ENCODE peak calls at places on chromosomes 7 and 10, in ten cellular contexts. H is effector CD4-positive, alpha-beta T cell; Q is posterior vena cava; W is OCI-M1; F is CD8-positive, alpha-beta T cell; M is foreskin fibroblast; U is astrocyte of the spinal cord; V is Right ventricle myocardium superior; R is fibroblast of the conjunctiva; G is NCI-H187. S is an unnamed sample.

GRCh38 chr7:17392846-17393245 is 94.4 kb downstream of the AHR start:
- DNase-seq in V (no peak), W (no peak), F (no peak), R (peak; percentile 82), G (no peak), U (peak; percentile 89), Q (no peak), H (no peak), M (peak; percentile 77), S (no peak)

GRCh38 chr10:3803295-3803883 is 18.4 kb upstream of the KLF6 start:
- DNase-seq in M (peak; percentile 59), F (no peak), W (peak; percentile 92), U (no peak), R (no peak), V (no peak), H (no peak), G (no peak), Q (no peak), S (no peak)

GRCh38 chr10:127133672-127134500 is 62.5 kb downstream of the INSYN2A start:
- DNase-seq in M (no peak), U (no peak), H (no peak), R (no peak), F (no peak), Q (no peak), V (no peak), W (no peak), G (no peak), S (no peak)

GRCh38 chr7:91787923-91788322 is 92.6 kb downstream of the MTERF1 start:
- DNase-seq in Q (no peak), G (no peak), W (no peak), F (no peak), H (no peak), U (no peak), R (no peak), V (no peak), M (no peak), S (no peak)

GRCh38 chr7:151306374-151306773 is 35.2 kb upstream of the NUB1 start:
- DNase-seq in U (no peak), M (no peak), F (no peak), R (no peak), H (no peak), G (no peak), V (no peak), Q (peak; percentile 42), W (no peak), S (no peak)

GRCh38 chr7:35401217-35401879 is 147.4 kb upstream of the TBX20 start:
- DNase-seq in M (no peak), R (no peak), F (no peak), G (no peak), Q (no peak), W (no peak), V (no peak), U (no peak), H (no peak), S (no peak)

GRCh38 chr7:156604311-156604710 is 36.3 kb upstream of the RNF32 start:
- DNase-seq in Q (no peak), U (no peak), M (no peak), H (no peak), V (no peak), F (no peak), W (no peak), G (no peak), R (no peak), S (no peak)

GRCh38 chr10:89351402-89352038 is 23.7 kb downstream of the IFIT3 start:
- DNase-seq in M (no peak), V (no peak), H (no peak), U (peak; percentile 62), R (no peak), G (no peak), Q (no peak), W (peak; percentile 50), F (no peak), S (no peak)

GRCh38 chr10:118504044-118504944 is 91.2 kb downstream of the PRLHR start:
- DNase-seq in U (peak; percentile 34), W (peak; percentile 61), G (no peak), V (no peak), Q (no peak), R (peak; percentile 70), H (no peak), F (no peak), M (peak; percentile 92), S (no peak)

GRCh38 chr7:15764010-15764409 is 77.5 kb upstream of the MEOX2 start:
- DNase-seq in V (no peak), F (no peak), U (no peak), Q (no peak), W (no peak), M (no peak), G (no peak), H (no peak), R (no peak), S (no peak)

GRCh38 chr7:126436213-126436868 is 816.4 kb downstream of the GRM8 start:
- DNase-seq in Q (no peak), R (no peak), G (no peak), H (no peak), U (no peak), W (no peak), F (no peak), V (no peak), M (no peak), S (no peak)

GRCh38 chr7:3592438-3593134 is 291.5 kb downstream of the SDK1 start:
- DNase-seq in M (peak; percentile 13), F (no peak), U (peak; percentile 15), R (no peak), V (no peak), Q (no peak), G (no peak), H (no peak), W (no peak), S (no peak)